ENCODE peak calls at places on chromosomes 5 and 9, in six cellular contexts. P, D, F, V, C and Z are unnamed samples.

GRCh38 chr9:121609845-121610637 is 41.4 kb upstream of the DAB2IP start:
- DNase-seq in P (peak; percentile 83), D (no peak), F (peak; percentile 73), V (no peak), C (no peak), Z (no peak)

GRCh38 chr5:2750026-2750757 is 1.3 kb downstream of the IRX2 start:
- DNase-seq in P (no peak), D (peak; percentile 37), F (no peak), V (no peak), C (peak; percentile 68), Z (peak; percentile 50)

GRCh38 chr5:177607452-177608192 is 7.7 kb downstream of the B4GALT7 start:
- DNase-seq in P (peak; percentile 78), D (peak; percentile 77), F (peak; percentile 68), V (peak; percentile 79), C (peak; percentile 91), Z (peak; percentile 62)

GRCh38 chr9:129624947-129625346 is 1.0 kb upstream of the NTMT1 start:
- DNase-seq in P (no peak), D (no peak), F (no peak), V (peak; percentile 47), C (no peak), Z (no peak)

GRCh38 chr9:133844876-133845658 is 106.9 kb upstream of the SARDH start:
- DNase-seq in P (no peak), D (no peak), F (no peak), V (peak; percentile 21), C (no peak), Z (no peak)

GRCh38 chr9:105318729-105319513 is 74.5 kb downstream of the SLC44A1 start:
- DNase-seq in P (peak; percentile 25), D (no peak), F (no peak), V (no peak), C (no peak), Z (no peak)

GRCh38 chr9:136455043-136456002 is 15.7 kb upstream of the INPP5E start:
- DNase-seq in P (no peak), D (no peak), F (no peak), V (no peak), C (no peak), Z (no peak)

GRCh38 chr5:124888050-124888506 is 141.6 kb upstream of the ZNF608 start:
- DNase-seq in P (peak; percentile 40), D (no peak), F (no peak), V (peak; percentile 45), C (peak; percentile 38), Z (no peak)

GRCh38 chr5:115459844-115460243 is 84.7 kb downstream of the FEM1C start:
- DNase-seq in P (no peak), D (no peak), F (no peak), V (no peak), C (no peak), Z (no peak)

GRCh38 chr9:128160603-128160987 is 530 bp downstream of the BBLN start:
- DNase-seq in P (no peak), D (no peak), F (no peak), V (peak; percentile 81), C (no peak), Z (no peak)

GRCh38 chr9:137228515-137228967 is 1.2 kb downstream of the RNF224 start:
- DNase-seq in P (no peak), D (no peak), F (no peak), V (no peak), C (no peak), Z (no peak)

GRCh38 chr5:42822558-42822957 is 10.9 kb upstream of the SELENOP start:
- DNase-seq in P (no peak), D (no peak), F (no peak), V (no peak), C (no peak), Z (no peak)

GRCh38 chr9:28293691-28294090 is 720.4 kb upstream of the C9orf72 start:
- DNase-seq in P (no peak), D (no peak), F (no peak), V (no peak), C (no peak), Z (no peak)

GRCh38 chr9:117403848-117404247 is 11.0 kb downstream of the ASTN2 start:
- DNase-seq in P (no peak), D (no peak), F (no peak), V (no peak), C (no peak), Z (no peak)

GRCh38 chr9:32264171-32264862 is 120.1 kb upstream of the ACO1 start:
- DNase-seq in P (no peak), D (no peak), F (no peak), V (no peak), C (peak; percentile 2), Z (no peak)

GRCh38 chr9:16044116-16044881 is 491.5 kb downstream of the CCDC171 start:
- DNase-seq in P (no peak), D (no peak), F (no peak), V (no peak), C (no peak), Z (no peak)

GRCh38 chr9:16033921-16034320 is 481.1 kb downstream of the CCDC171 start:
- DNase-seq in P (no peak), D (no peak), F (no peak), V (no peak), C (no peak), Z (no peak)

GRCh38 chr9:16039988-16040761 is 487.3 kb downstream of the CCDC171 start:
- DNase-seq in P (peak; percentile 36), D (no peak), F (no peak), V (no peak), C (peak; percentile 21), Z (peak; percentile 35)

GRCh38 chr9:16039103-16039987 is 486.5 kb downstream of the CCDC171 start:
- DNase-seq in P (no peak), D (no peak), F (no peak), V (no peak), C (peak; percentile 57), Z (no peak)
- TF ChIP-seq CTCF in P (no peak), D (no peak), F (no peak), V (no peak), C (peak; percentile 28), Z (no peak)

GRCh38 chr5:148998174-148998797 is 64.6 kb downstream of the SH3TC2 start:
- DNase-seq in P (peak; percentile 65), D (peak; percentile 13), F (no peak), V (peak; percentile 26), C (peak; percentile 64), Z (no peak)
- TF ChIP-seq CTCF in P (peak; percentile 78), D (peak; percentile 72), F (peak; percentile 76), V (peak; percentile 48), C (peak; percentile 65), Z (peak; percentile 59)

GRCh38 chr5:150175536-150175935 is 9.0 kb downstream of the CDX1 start:
- DNase-seq in P (peak; percentile 53), D (no peak), F (no peak), V (peak; percentile 76), C (peak; percentile 44), Z (no peak)
- TF ChIP-seq CTCF in P (peak; percentile 38), D (peak; percentile 59), F (no peak), V (peak; percentile 70), C (peak; percentile 65), Z (no peak)

DNA sequence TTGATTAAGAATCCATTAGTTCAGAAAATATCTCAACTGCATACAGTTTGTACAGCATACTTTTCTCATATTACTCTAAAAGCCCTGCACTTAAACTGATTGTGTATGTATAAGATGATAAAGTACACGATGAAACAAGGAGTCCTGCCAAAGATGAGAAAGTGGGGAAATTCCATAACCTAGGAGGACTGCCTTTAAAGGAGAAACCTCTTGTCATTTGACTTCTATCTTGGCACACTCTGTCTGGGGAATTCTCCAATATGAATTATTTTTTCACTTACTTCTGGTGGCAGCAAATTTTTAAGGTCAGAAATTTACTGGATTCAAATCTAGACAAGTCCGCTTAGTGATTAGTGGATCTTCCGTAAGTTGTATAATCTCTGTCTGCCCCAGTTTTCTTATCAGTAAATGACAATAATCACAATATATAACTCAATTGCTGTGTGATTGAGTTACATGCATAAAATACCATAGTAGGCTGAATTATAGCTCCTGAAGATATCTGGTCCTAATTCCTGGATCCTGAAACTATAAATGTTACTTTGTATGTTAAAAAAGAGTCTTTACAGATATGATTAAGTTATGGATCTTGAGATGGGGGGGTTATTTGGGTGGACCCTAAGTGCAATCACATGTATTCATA is 17.0 kb upstream of the ISOC1 start:
- DNase-seq in P (no peak), D (no peak), F (no peak), V (no peak), C (no peak), Z (no peak)
- TF ChIP-seq CTCF in P (no peak), D (no peak), F (no peak), V (no peak), C (no peak), Z (no peak)